ENCODE peak calls at places on chromosome 7, in ten cellular contexts. A, N, U, E, L, K, M, T, D and O are unnamed samples.
A peak's percentile ranks its signal among the peaks of the same experiment; 100 is the strongest.

GRCh38 chr7:117982071-117983055 is 109.1 kb upstream of the CTTNBP2 start:
- DNase-seq in A (no peak), M (no peak), L (no peak), T (no peak), E (no peak), N (no peak), U (no peak), K (no peak), D (no peak), O (no peak)

GRCh38 chr7:69060516-69060915 is 537.8 kb upstream of the AUTS2 start:
- DNase-seq in N (no peak), M (no peak), U (no peak), T (no peak), D (no peak), A (no peak), E (no peak), L (no peak), K (no peak), O (no peak)

GRCh38 chr7:150847536-150847935 is 4.8 kb upstream of the AOC1 start:
- DNase-seq in N (no peak), D (no peak), K (no peak), U (no peak), T (no peak), A (no peak), E (no peak), M (no peak), L (no peak), O (no peak)

GRCh38 chr7:20509892-20510645 is 105.4 kb upstream of the ABCB5 start:
- DNase-seq in N (no peak), U (no peak), E (no peak), K (no peak), L (no peak), D (no peak), M (no peak), A (no peak), T (no peak), O (no peak)

GRCh38 chr7:130942211-130942964 is 208.4 kb upstream of the KLF14 start:
- DNase-seq in L (no peak), D (peak; percentile 49), E (no peak), K (no peak), T (no peak), U (peak; percentile 75), A (peak; percentile 33), N (no peak), M (no peak), O (no peak)

GRCh38 chr7:16933296-16934248 is 51.8 kb upstream of the AGR3 start:
- DNase-seq in L (no peak), U (no peak), K (no peak), A (no peak), E (no peak), N (no peak), D (no peak), T (no peak), M (no peak), O (no peak)

GRCh38 chr7:1210979-1211608 is 21.6 kb upstream of the UNCX start:
- DNase-seq in T (no peak), A (no peak), U (no peak), E (no peak), L (no peak), K (no peak), M (no peak), N (no peak), D (no peak), O (no peak)

GRCh38 chr7:154425326-154425725 is 373.1 kb downstream of the DPP6 start:
- DNase-seq in A (no peak), E (no peak), M (no peak), U (no peak), D (no peak), L (no peak), N (no peak), K (no peak), T (no peak), O (no peak)

GRCh38 chr7:92834661-92835139 is 1.7 kb downstream of the CDK6 start:
- DNase-seq in K (no peak), L (no peak), E (peak; percentile 25), A (peak; percentile 40), U (peak; percentile 68), T (peak; percentile 43), M (no peak), N (no peak), D (peak; percentile 34), O (no peak)

GRCh38 chr7:104982308-104982755 is 31.7 kb upstream of the KMT2E start:
- DNase-seq in T (no peak), D (no peak), N (no peak), E (no peak), L (no peak), M (no peak), K (no peak), U (no peak), A (no peak), O (no peak)